ENCODE peak calls at places on chromosomes 1 and 21, in ten cellular contexts. M is Caco-2, S is MCF 10A, F is psoas muscle, D is BE2C, P is GM13976, J is neural progenitor cell, B is transverse colon, K is endothelial cell of umbilical vein, V is endodermal cell. I is an unnamed sample.

GRCh38 chr1:25813734-25814471 is 5.9 kb upstream of the MTFR1L start:
- DNase-seq in M (no peak), S (no peak), F (no peak), D (no peak), P (no peak), J (no peak), B (no peak), K (no peak), V (no peak), I (no peak)

GRCh38 chr1:9628541-9629444 is 22.7 kb upstream of the PIK3CD start:
- DNase-seq in M (no peak), S (no peak), F (no peak), D (no peak), P (peak), J (no peak), B (no peak), K (no peak), V (no peak), I (no peak)

GRCh38 chr1:195697130-195697529 is 911.1 kb downstream of the KCNT2 start:
- DNase-seq in M (no peak), S (no peak), F (no peak), D (no peak), P (peak), J (no peak), B (no peak), K (no peak), V (no peak), I (no peak)

GRCh38 chr1:15304708-15305326 is 57.8 kb downstream of the FHAD1 start:
- DNase-seq in M (peak), S (peak), F (peak), D (peak), P (peak), J (peak), B (peak), K (peak), V (peak), I (peak)

GRCh38 chr21:46000182-46000730 is 18.7 kb downstream of the COL6A1 start:
- DNase-seq in M (no peak), S (no peak), F (peak), D (no peak), P (no peak), J (no peak), B (peak), K (no peak), V (peak), I (no peak)

GRCh38 chr1:201191723-201192477 is 1.3 kb downstream of the IGFN1 start:
- DNase-seq in M (no peak), S (peak), F (no peak), D (no peak), P (no peak), J (no peak), B (no peak), K (peak), V (no peak), I (no peak)

GRCh38 chr1:66331641-66332523 is 202.1 kb upstream of the SGIP1 start:
- DNase-seq in M (no peak), S (peak), F (peak), D (peak), P (no peak), J (peak), B (peak), K (peak), V (peak), I (no peak)

GRCh38 chr1:185376840-185377635 is 60.0 kb upstream of the IVNS1ABP start:
- DNase-seq in M (no peak), S (peak), F (no peak), D (no peak), P (no peak), J (no peak), B (no peak), K (no peak), V (no peak), I (no peak)

GRCh38 chr21:32377506-32377905 is 15.3 kb downstream of the URB1 start:
- DNase-seq in M (no peak), S (no peak), F (no peak), D (no peak), P (no peak), J (no peak), B (no peak), K (no peak), V (no peak), I (no peak)

GRCh38 chr1:170661646-170662411 is 2.1 kb upstream of the PRRX1 start:
- DNase-seq in M (no peak), S (peak), F (peak), D (no peak), P (peak), J (peak), B (no peak), K (peak), V (peak), I (peak)

GRCh38 chr1:13512472-13512871 is 1.3 kb downstream of the LRRC38 start:
- DNase-seq in M (no peak), S (no peak), F (no peak), D (no peak), P (no peak), J (peak), B (no peak), K (no peak), V (peak), I (no peak)

GRCh38 chr1:65527672-65528071 is 107.2 kb downstream of the LEPR start:
- DNase-seq in M (no peak), S (no peak), F (no peak), D (no peak), P (no peak), J (peak), B (no peak), K (no peak), V (no peak), I (no peak)

GRCh38 chr1:21022279-21023040 is 154.2 kb downstream of the EIF4G3 start:
- DNase-seq in M (peak), S (peak), F (no peak), D (peak), P (peak), J (no peak), B (peak), K (peak), V (no peak), I (no peak)

GRCh38 chr1:1430114-1430982 is 5.1 kb upstream of the VWA1 start:
- DNase-seq in M (no peak), S (no peak), F (peak), D (peak), P (no peak), J (peak), B (no peak), K (peak), V (peak), I (peak)

GRCh38 chr1:101532392-101532791 is 295.6 kb downstream of the S1PR1 start:
- DNase-seq in M (no peak), S (no peak), F (no peak), D (no peak), P (no peak), J (no peak), B (no peak), K (no peak), V (no peak), I (no peak)

GRCh38 chr21:23155281-23155680 is 2157.1 kb downstream of the NCAM2 start:
- DNase-seq in M (no peak), S (no peak), F (no peak), D (no peak), P (no peak), J (no peak), B (no peak), K (no peak), V (no peak), I (no peak)

GRCh38 chr1:51740652-51741051 is 123.8 kb downstream of the OSBPL9 start:
- DNase-seq in M (no peak), S (no peak), F (no peak), D (no peak), P (no peak), J (no peak), B (no peak), K (peak), V (no peak), I (no peak)

GRCh38 chr21:42376338-42376982 is 10.1 kb upstream of the TFF1 start:
- DNase-seq in M (no peak), S (no peak), F (no peak), D (no peak), P (peak), J (no peak), B (peak), K (no peak), V (peak), I (no peak)

GRCh38 chr1:67135354-67135753 is 584 bp upstream of the C1orf141 start:
- DNase-seq in M (no peak), S (peak), F (no peak), D (no peak), P (no peak), J (no peak), B (no peak), K (no peak), V (no peak), I (no peak)

DNA sequence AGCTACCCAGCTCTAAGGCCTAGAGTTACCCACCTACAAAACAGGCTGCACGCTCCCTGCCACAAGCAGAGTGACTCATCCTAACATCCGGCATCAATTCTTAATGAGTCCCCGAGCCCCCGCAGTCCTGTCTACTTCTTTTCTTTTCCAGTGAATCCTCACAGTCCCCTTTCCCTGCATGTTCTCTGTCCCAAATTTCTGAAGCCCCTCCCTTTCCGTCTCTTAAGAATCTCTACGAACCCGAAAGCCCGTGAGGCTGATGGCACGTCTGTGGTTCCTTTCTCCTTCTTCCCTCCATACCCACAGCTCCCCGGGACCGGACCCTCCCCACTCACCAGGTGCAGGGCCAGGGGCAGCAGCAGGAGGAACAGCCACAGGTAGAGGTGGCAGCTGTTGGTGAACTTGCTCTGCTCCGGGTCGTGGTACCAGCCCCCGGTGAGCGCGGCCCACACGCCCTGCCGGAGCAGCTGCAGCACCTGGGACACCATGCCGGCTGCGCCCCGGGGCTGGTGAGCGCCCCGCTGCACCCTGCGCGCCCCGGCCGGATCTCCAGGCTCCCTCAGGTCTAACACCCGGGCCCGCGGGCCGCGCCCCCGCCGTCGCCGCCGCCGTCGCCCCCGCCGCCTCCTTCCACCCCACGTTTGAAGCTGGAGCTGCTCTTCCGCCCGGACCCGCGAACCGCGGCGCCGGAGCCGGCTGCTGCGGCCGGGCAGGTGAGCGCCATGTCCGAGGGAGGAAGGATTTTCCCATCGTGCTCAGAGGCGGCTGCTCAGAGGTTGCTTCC is at the start of gene PCNX2:
- DNase-seq in M (peak), S (peak), F (no peak), D (peak), P (peak), J (peak), B (peak), K (peak), V (peak), I (peak)
- TF ChIP-seq CTCF in M (no peak), S (no peak), F (no peak), D (no peak), P (no peak), J (no peak), B (no peak), K (no peak), V (no peak), I (no peak)

GRCh38 chr1:180250499-180250770 is 20.4 kb downstream of the LHX4 start:
- DNase-seq in M (no peak), S (no peak), F (peak), D (no peak), P (no peak), J (no peak), B (no peak), K (no peak), V (no peak), I (no peak)

GRCh38 chr1:180247580-180247979 is 17.5 kb downstream of the LHX4 start:
- DNase-seq in M (no peak), S (no peak), F (peak), D (no peak), P (no peak), J (no peak), B (no peak), K (no peak), V (no peak), I (no peak)

GRCh38 chr1:180248176-180248575 is 18.1 kb downstream of the LHX4 start:
- DNase-seq in M (no peak), S (no peak), F (peak), D (no peak), P (no peak), J (no peak), B (no peak), K (no peak), V (no peak), I (no peak)

GRCh38 chr1:180249725-180250498 is 19.8 kb downstream of the LHX4 start:
- DNase-seq in M (no peak), S (no peak), F (peak), D (no peak), P (no peak), J (no peak), B (no peak), K (peak), V (no peak), I (no peak)

DNA sequence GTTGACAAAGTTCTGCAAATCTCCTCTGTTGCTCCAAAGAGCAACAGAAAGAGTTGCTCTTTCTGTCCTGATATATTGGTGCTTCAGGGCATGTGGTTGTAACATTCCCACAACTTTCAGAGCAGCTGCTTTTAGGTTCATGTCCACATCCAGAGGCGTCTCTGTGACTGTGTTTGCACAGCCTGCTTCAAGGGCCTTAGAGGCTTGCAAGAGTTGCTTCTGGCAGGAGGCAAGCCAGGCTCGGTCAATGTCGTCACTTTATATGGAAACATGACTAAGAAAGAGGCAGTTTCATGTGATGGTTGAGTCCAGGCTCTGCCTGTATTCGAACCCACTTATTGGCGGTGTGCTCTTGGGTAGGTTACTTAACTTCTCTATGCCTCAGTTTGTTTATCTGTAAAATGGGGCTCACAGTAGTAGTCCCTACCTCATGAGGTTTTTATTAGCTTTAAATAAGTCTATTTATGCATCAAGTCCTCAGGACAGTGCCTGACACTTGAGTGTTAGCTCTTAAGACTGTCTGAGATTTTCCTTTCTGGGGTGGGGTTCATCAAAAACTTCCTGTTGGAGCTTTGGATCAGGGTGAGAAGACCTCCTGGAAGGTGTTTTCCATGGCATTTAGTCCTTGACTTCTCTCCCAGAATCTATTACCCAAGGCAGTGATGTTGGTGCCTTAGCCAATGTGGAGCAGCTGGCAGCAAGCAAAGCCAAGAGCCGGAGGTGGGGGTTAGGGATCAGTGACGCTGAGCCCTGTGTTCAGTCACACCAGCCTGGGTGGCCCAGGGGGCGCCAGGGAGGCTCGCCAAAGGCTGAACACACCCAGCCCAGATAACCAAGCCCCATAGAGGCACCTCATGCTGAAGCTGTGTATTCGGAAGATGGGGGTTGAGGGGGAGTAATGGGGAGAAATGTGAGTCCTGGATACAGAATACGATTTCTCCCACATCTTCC is 18.9 kb downstream of the LHX4 start:
- DNase-seq in M (peak), S (no peak), F (peak), D (peak), P (no peak), J (peak), B (no peak), K (no peak), V (peak), I (no peak)
- TF ChIP-seq CTCF in M (peak), S (no peak), F (no peak), D (peak), P (no peak), J (peak), B (no peak), K (peak), V (peak), I (no peak)

GRCh38 chr1:235203428-235203827 is 42.4 kb upstream of the RBM34 start:
- DNase-seq in M (no peak), S (no peak), F (no peak), D (no peak), P (no peak), J (no peak), B (no peak), K (no peak), V (no peak), I (no peak)

GRCh38 chr1:235199441-235199840 is 38.4 kb upstream of the RBM34 start:
- DNase-seq in M (no peak), S (peak), F (no peak), D (no peak), P (no peak), J (peak), B (no peak), K (peak), V (peak), I (no peak)
- TF ChIP-seq CTCF in M (no peak), S (peak), F (peak), D (no peak), P (no peak), J (peak), B (no peak), K (peak), V (peak), I (no peak)

GRCh38 chr1:28813931-28814465 is 2.0 kb downstream of the OPRD1 start:
- DNase-seq in M (no peak), S (no peak), F (no peak), D (no peak), P (no peak), J (no peak), B (no peak), K (no peak), V (no peak), I (no peak)

GRCh38 chr1:28815533-28815932 is 3.6 kb downstream of the OPRD1 start:
- DNase-seq in M (no peak), S (no peak), F (no peak), D (peak), P (no peak), J (peak), B (no peak), K (no peak), V (no peak), I (no peak)

GRCh38 chr1:28822779-28823178 is 10.8 kb downstream of the OPRD1 start:
- DNase-seq in M (no peak), S (no peak), F (no peak), D (peak), P (no peak), J (no peak), B (no peak), K (no peak), V (no peak), I (no peak)

GRCh38 chr1:28817133-28817532 is 5.2 kb downstream of the OPRD1 start:
- DNase-seq in M (no peak), S (no peak), F (no peak), D (no peak), P (no peak), J (no peak), B (no peak), K (no peak), V (no peak), I (no peak)

GRCh38 chr1:28819020-28819419 is 7.0 kb downstream of the OPRD1 start:
- DNase-seq in M (no peak), S (no peak), F (no peak), D (no peak), P (no peak), J (no peak), B (no peak), K (no peak), V (no peak), I (no peak)
- TF ChIP-seq CTCF in M (no peak), S (no peak), F (no peak), D (no peak), P (no peak), J (no peak), B (no peak), K (no peak), V (no peak), I (no peak)

DNA sequence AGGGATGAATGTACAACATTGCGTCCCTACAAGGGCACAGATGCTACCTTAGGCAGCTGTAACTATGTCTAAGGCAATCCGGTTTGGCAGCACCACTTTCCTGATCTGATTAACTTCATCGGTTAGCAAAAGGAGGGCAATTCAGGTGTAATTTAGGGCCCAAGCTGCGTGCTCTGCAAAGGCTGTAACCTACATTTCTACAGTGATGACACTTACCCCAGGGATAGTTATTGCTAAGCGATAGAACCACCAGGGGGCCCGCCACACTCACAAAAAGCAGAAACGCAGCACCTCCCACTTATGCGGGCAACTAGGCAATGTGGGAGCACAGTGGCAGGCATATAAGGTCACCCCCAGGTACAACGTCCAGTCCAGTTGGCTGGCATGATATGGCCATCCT is 113.5 kb downstream of the GDAP2 start:
- DNase-seq in M (no peak), S (no peak), F (no peak), D (peak), P (no peak), J (no peak), B (no peak), K (peak), V (no peak), I (no peak)
- TF ChIP-seq CTCF in M (no peak), S (no peak), F (no peak), D (peak), P (no peak), J (no peak), B (no peak), K (peak), V (peak), I (no peak)

GRCh38 chr1:8571200-8571984 is 246.0 kb downstream of the RERE start:
- DNase-seq in M (peak), S (peak), F (no peak), D (peak), P (no peak), J (peak), B (no peak), K (peak), V (no peak), I (no peak)
- TF ChIP-seq CTCF in M (peak), S (peak), F (peak), D (peak), P (no peak), J (peak), B (no peak), K (peak), V (peak), I (peak)

GRCh38 chr1:5980314-5981008 is 11.8 kb downstream of the NPHP4 start:
- DNase-seq in M (peak), S (peak), F (peak), D (peak), P (no peak), J (peak), B (no peak), K (no peak), V (peak), I (no peak)
- TF ChIP-seq CTCF in M (peak), S (no peak), F (no peak), D (peak), P (no peak), J (peak), B (no peak), K (no peak), V (peak), I (peak)

GRCh38 chr1:207401578-207401977 is 52.5 kb upstream of the CR2 start:
- DNase-seq in M (no peak), S (no peak), F (no peak), D (no peak), P (no peak), J (no peak), B (no peak), K (no peak), V (no peak), I (no peak)
- TF ChIP-seq CTCF in M (no peak), S (no peak), F (no peak), D (peak), P (no peak), J (peak), B (no peak), K (no peak), V (peak), I (no peak)